ENCODE peak calls at places on chromosomes 7 and 10, in five cellular contexts. P is AG10803, D is A549, G is epithelial cell of proximal tubule, A is lower leg skin. V is an unnamed sample.

GRCh38 chr7:33590902-33591301 is 314.4 kb upstream of the BMPER start:
- DNase-seq in A (no peak), G (no peak), P (peak; percentile 47), D (no peak), V (no peak)

GRCh38 chr7:34430456-34430855 is 227.6 kb upstream of the NPSR1 start:
- DNase-seq in G (peak; percentile 33), A (no peak), D (peak; percentile 42), P (peak; percentile 84), V (no peak)

GRCh38 chr7:5613607-5614006 is 167.9 kb downstream of the RNF216 start:
- DNase-seq in P (no peak), G (no peak), D (no peak), A (no peak), V (no peak)

GRCh38 chr7:132424277-132424676 is 152.0 kb downstream of the PLXNA4 start:
- DNase-seq in P (no peak), A (no peak), D (no peak), G (no peak), V (no peak)

GRCh38 chr7:158649279-158649678 is 55.3 kb downstream of the NCAPG2 start:
- DNase-seq in P (peak; percentile 97), D (peak; percentile 55), G (peak; percentile 26), A (peak; percentile 22), V (no peak)

GRCh38 chr7:43761919-43762318 is 3.4 kb downstream of the BLVRA start:
- DNase-seq in P (no peak), D (no peak), G (no peak), A (no peak), V (no peak)

GRCh38 chr7:55133630-55134392 is 115.0 kb downstream of the EGFR start:
- DNase-seq in A (no peak), G (no peak), D (peak; percentile 72), P (peak; percentile 98), V (peak; percentile 57)

GRCh38 chr7:10910447-10910846 is 63.2 kb upstream of the PHF14 start:
- DNase-seq in P (no peak), G (no peak), D (no peak), A (no peak), V (no peak)

GRCh38 chr10:70579234-70580002 is 23.1 kb downstream of the PRF1 start:
- DNase-seq in P (no peak), A (no peak), D (peak; percentile 21), G (no peak), V (no peak)

GRCh38 chr7:4613855-4614548 is 68.1 kb upstream of the FOXK1 start:
- DNase-seq in D (no peak), A (peak; percentile 39), P (peak; percentile 86), G (no peak), V (no peak)

GRCh38 chr10:95265572-95265971 is 25.2 kb downstream of the PDLIM1 start:
- DNase-seq in P (no peak), D (no peak), G (no peak), A (no peak), V (no peak)

GRCh38 chr10:78343266-78343665 is 309.6 kb downstream of the RPS24 start:
- DNase-seq in G (no peak), A (no peak), D (no peak), P (no peak), V (no peak)

GRCh38 chr10:84943541-84943940 is 615.2 kb downstream of the CCSER2 start:
- DNase-seq in A (no peak), P (no peak), G (no peak), D (no peak), V (no peak)

GRCh38 chr10:97010695-97011206 is 175.0 kb downstream of the SLIT1 start:
- DNase-seq in P (no peak), G (no peak), A (no peak), D (no peak), V (no peak)

GRCh38 chr7:29113384-29114102 is 32.8 kb downstream of the CPVL start:
- DNase-seq in A (no peak), D (peak; percentile 15), G (peak; percentile 42), P (peak; percentile 17), V (no peak)
- TF ChIP-seq CTCF in A (no peak), D (peak; percentile 47), G (peak; percentile 61), P (peak; percentile 42), V (peak; percentile 30)

GRCh38 chr10:113706623-113707022 is 26.9 kb downstream of the CASP7 start:
- DNase-seq in A (no peak), P (no peak), D (no peak), G (no peak), V (no peak)

GRCh38 chr10:113708640-113709039 is 28.9 kb downstream of the CASP7 start:
- DNase-seq in P (no peak), G (no peak), D (no peak), A (no peak), V (no peak)

GRCh38 chr10:113705344-113705878 is 25.7 kb downstream of the CASP7 start:
- DNase-seq in A (no peak), P (no peak), G (no peak), D (no peak), V (no peak)

GRCh38 chr10:113709221-113709838 is 29.6 kb downstream of the CASP7 start:
- DNase-seq in P (peak; percentile 67), A (no peak), D (no peak), G (no peak), V (no peak)

DNA sequence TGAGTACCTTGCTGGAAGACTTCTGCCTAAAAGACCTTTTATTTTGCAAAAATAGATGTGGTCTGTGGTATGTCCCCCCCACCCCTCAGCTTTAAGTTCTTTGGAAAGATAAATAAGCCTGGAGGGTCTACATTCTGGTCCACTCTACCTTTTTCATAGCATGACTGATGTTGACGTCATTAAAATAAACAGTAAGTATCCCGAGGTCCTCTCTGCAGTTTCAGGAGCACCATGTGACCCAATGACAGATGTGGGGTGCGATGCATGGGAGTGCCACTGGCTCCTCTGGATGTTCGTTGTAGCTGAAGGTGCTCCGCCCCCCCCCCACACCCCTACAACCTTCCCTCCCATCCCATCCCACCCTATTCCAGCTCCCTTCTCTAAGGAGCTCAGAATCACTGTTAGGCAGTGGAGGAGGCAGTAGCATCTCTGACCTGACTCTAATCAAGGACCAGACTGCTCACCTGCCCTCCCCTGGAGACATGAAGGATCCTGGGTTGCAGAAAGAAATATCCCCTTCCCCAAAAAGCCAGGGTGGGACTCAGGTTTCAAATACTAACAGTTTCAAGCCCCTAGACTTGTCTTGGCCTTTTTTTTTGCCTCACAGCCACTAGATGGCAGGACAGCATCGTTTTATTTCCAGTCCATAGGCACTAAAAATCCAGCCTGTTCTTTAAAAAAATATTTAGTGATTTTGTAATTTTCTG is 25.1 kb downstream of the CASP7 start:
- DNase-seq in A (no peak), D (peak; percentile 20), P (peak; percentile 46), G (no peak), V (no peak)
- TF ChIP-seq CTCF in A (no peak), D (peak; percentile 87), P (peak; percentile 77), G (peak; percentile 81), V (peak; percentile 68)

GRCh38 chr10:34024708-34025425 is 690.4 kb upstream of the NRP1 start:
- DNase-seq in P (no peak), A (peak; percentile 25), G (no peak), D (no peak), V (no peak)
- TF ChIP-seq CTCF in P (no peak), A (no peak), G (peak; percentile 25), D (no peak), V (no peak)

GRCh38 chr7:150406311-150406564 is 27.1 kb downstream of the ZNF775 start:
- DNase-seq in P (no peak), G (no peak), D (no peak), A (no peak), V (no peak)

GRCh38 chr7:150405584-150406310 is 26.6 kb downstream of the ZNF775 start:
- DNase-seq in P (peak; percentile 27), D (peak; percentile 51), A (peak; percentile 30), G (no peak), V (no peak)

GRCh38 chr7:150404172-150404784 is 25.1 kb downstream of the ZNF775 start:
- DNase-seq in G (no peak), D (no peak), A (no peak), P (peak; percentile 19), V (no peak)

GRCh38 chr7:150403376-150404171 is 24.4 kb downstream of the ZNF775 start:
- DNase-seq in G (no peak), D (no peak), P (no peak), A (no peak), V (no peak)

GRCh38 chr7:150404785-150405583 is 25.9 kb downstream of the ZNF775 start:
- DNase-seq in P (peak; percentile 91), G (no peak), A (peak; percentile 85), D (peak; percentile 84), V (peak; percentile 92)
- TF ChIP-seq CTCF in P (no peak), G (peak; percentile 26), A (no peak), D (peak; percentile 35), V (peak; percentile 11)

GRCh38 chr10:86945361-86946214 is 11.8 kb downstream of the MMRN2 start:
- DNase-seq in D (no peak), P (peak; percentile 40), A (peak; percentile 21), G (no peak), V (peak; percentile 16)
- TF ChIP-seq CTCF in D (peak; percentile 29), P (peak; percentile 60), A (no peak), G (peak; percentile 68), V (peak; percentile 54)

V was measured in left ventricle myocardium inferior.